ENCODE peak calls at places on chromosomes 6 and 20, in seven cellular contexts. R, O, T, J, I, M and Z are unnamed samples.
A peak's percentile ranks its signal among the peaks of the same experiment; 100 is the strongest.

GRCh38 chr20:47392721-47393073 is 36.2 kb upstream of the ZMYND8 start:
- DNase-seq in T (peak; percentile 84), O (peak; percentile 66), I (no peak), M (no peak), J (no peak), R (no peak), Z (no peak)

GRCh38 chr20:48380661-48381060 is 447.1 kb downstream of the PREX1 start:
- DNase-seq in T (no peak), R (no peak), I (no peak), M (no peak), J (no peak), O (no peak), Z (no peak)

GRCh38 chr20:21557246-21557982 is 43.5 kb upstream of the NKX2-2 start:
- DNase-seq in T (no peak), I (no peak), R (no peak), O (no peak), M (no peak), J (no peak), Z (no peak)

GRCh38 chr20:64140956-64141355 is 23.3 kb upstream of the MYT1 start:
- DNase-seq in J (no peak), O (no peak), T (no peak), I (no peak), R (no peak), M (no peak), Z (no peak)

GRCh38 chr6:130076512-130076911 is 58.1 kb downstream of the L3MBTL3 start:
- DNase-seq in O (peak; percentile 15), M (no peak), T (no peak), R (peak; percentile 46), J (no peak), I (peak; percentile 13), Z (no peak)

GRCh38 chr6:112254921-112255320 is 554 bp upstream of the LAMA4 start:
- DNase-seq in T (no peak), I (no peak), O (peak; percentile 34), J (peak; percentile 62), M (no peak), R (no peak), Z (no peak)

GRCh38 chr6:73888050-73888449 is 192.0 kb downstream of the CD109 start:
- DNase-seq in J (no peak), M (no peak), I (no peak), O (no peak), R (peak; percentile 14), T (no peak), Z (no peak)

GRCh38 chr6:106820412-106820852 is 154.1 kb downstream of the CD24 start:
- DNase-seq in T (peak; percentile 73), R (no peak), I (peak; percentile 97), O (peak; percentile 12), M (no peak), J (no peak), Z (no peak)

GRCh38 chr20:14312001-14312400 is 25.4 kb downstream of the FLRT3 start:
- DNase-seq in I (no peak), R (no peak), J (no peak), T (no peak), O (no peak), M (no peak), Z (no peak)

GRCh38 chr6:133710826-133711225 is 178.1 kb upstream of the TCF21 start:
- DNase-seq in T (no peak), R (no peak), O (no peak), J (no peak), I (no peak), M (no peak), Z (no peak)

GRCh38 chr20:63132131-63132714 is 83.7 kb downstream of the YTHDF1 start:
- DNase-seq in T (no peak), M (no peak), R (no peak), O (no peak), I (no peak), J (no peak), Z (no peak)

GRCh38 chr20:35953411-35954199 is 697 bp downstream of the SCAND1 start:
- DNase-seq in J (no peak), T (no peak), R (peak; percentile 45), M (peak; percentile 58), I (peak; percentile 35), O (peak; percentile 76), Z (peak; percentile 35)

GRCh38 chr6:130252527-130253237 is 29.9 kb upstream of the SAMD3 start:
- DNase-seq in I (no peak), O (no peak), T (no peak), M (no peak), J (no peak), R (no peak), Z (no peak)

GRCh38 chr20:31894980-31895675 is 24.7 kb downstream of the TTLL9 start:
- DNase-seq in T (peak; percentile 58), M (no peak), O (peak; percentile 66), I (no peak), R (peak; percentile 20), J (peak; percentile 66), Z (no peak)

GRCh38 chr6:101722991-101723579 is 329.6 kb downstream of the GRIK2 start:
- DNase-seq in M (no peak), O (peak; percentile 89), I (no peak), J (no peak), T (peak; percentile 28), R (peak; percentile 97), Z (no peak)

GRCh38 chr6:35568967-35569606 is 56.4 kb upstream of the TULP1 start:
- DNase-seq in J (no peak), R (peak; percentile 64), M (peak; percentile 13), O (peak; percentile 30), T (peak; percentile 12), I (peak; percentile 30), Z (no peak)

GRCh38 chr20:61875221-61875885 is 190.3 kb downstream of the TAF4 start:
- DNase-seq in I (no peak), R (no peak), J (peak; percentile 74), O (no peak), M (no peak), T (peak; percentile 13), Z (no peak)